ENCODE peak calls at places on chromosomes 11 and 22, in eight cellular contexts. P is NCI-H774; G is effector CD4-positive, alpha-beta T cell; C is cardiac muscle cell; X is lung; V is SJCRH30; U is NCI-H1092; Q is neural progenitor cell. T is an unnamed sample.
A peak's percentile ranks its signal among the peaks of the same experiment; 100 is the strongest.

GRCh38 chr11:75597636-75598035 is 35.6 kb downstream of the SERPINH1 start:
- DNase-seq in P (peak; percentile 79), G (no peak), C (peak; percentile 77), X (no peak), V (peak; percentile 38), U (peak; percentile 58), Q (peak; percentile 80), T (no peak)

GRCh38 chr11:43920598-43921419 is 21.6 kb upstream of the C11orf96 start:
- DNase-seq in P (no peak), G (no peak), C (no peak), X (peak; percentile 72), V (peak; percentile 86), U (no peak), Q (no peak), T (no peak)

GRCh38 chr11:10502770-10503169 is 38.2 kb downstream of the RNF141 start:
- DNase-seq in P (no peak), G (no peak), C (no peak), X (peak; percentile 40), V (no peak), U (no peak), Q (no peak), T (no peak)

GRCh38 chr22:43487311-43488030 is 75.7 kb downstream of the MPPED1 start:
- DNase-seq in P (no peak), G (no peak), C (no peak), X (no peak), V (no peak), U (no peak), Q (no peak), T (no peak)

GRCh38 chr22:47206185-47206584 is 443.7 kb downstream of the TBC1D22A start:
- DNase-seq in P (no peak), G (no peak), C (no peak), X (no peak), V (no peak), U (no peak), Q (no peak), T (no peak)

GRCh38 chr11:45093761-45094455 is 52.5 kb upstream of the PRDM11 start:
- DNase-seq in P (no peak), G (no peak), C (no peak), X (no peak), V (no peak), U (no peak), Q (no peak), T (no peak)

GRCh38 chr11:129888451-129888850 is 6.9 kb downstream of the NFRKB start:
- DNase-seq in P (no peak), G (no peak), C (no peak), X (no peak), V (no peak), U (no peak), Q (no peak), T (no peak)

GRCh38 chr11:9099617-9100016 is 8.2 kb upstream of the SCUBE2 start:
- DNase-seq in P (no peak), G (no peak), C (no peak), X (no peak), V (no peak), U (no peak), Q (no peak), T (no peak)

GRCh38 chr11:77057938-77058474 is 8.8 kb upstream of the CAPN5 start:
- DNase-seq in P (no peak), G (no peak), C (no peak), X (no peak), V (no peak), U (no peak), Q (no peak), T (no peak)